ENCODE peak calls at places on chromosomes 6 and 20, in five cellular contexts. S, C, U, F and B are unnamed samples.

GRCh38 chr6:43144879-43145278 is 26.2 kb upstream of the SRF start:
- DNase-seq in S (peak), C (no peak), U (no peak), F (no peak), B (peak)

GRCh38 chr20:54479138-54479906 is 3.9 kb downstream of the DOK5 start:
- DNase-seq in S (peak), C (no peak), U (peak), F (no peak), B (no peak)

GRCh38 chr6:148535976-148536375 is 193.3 kb downstream of the SASH1 start:
- DNase-seq in S (peak), C (no peak), U (no peak), F (no peak), B (peak)

GRCh38 chr6:17390276-17390675 is 3.1 kb upstream of the CAP2 start:
- DNase-seq in S (no peak), C (no peak), U (no peak), F (no peak), B (no peak)

GRCh38 chr6:149323925-149324324 is 6.4 kb downstream of the TAB2 start:
- DNase-seq in S (no peak), C (no peak), U (no peak), F (no peak), B (no peak)

GRCh38 chr20:9220874-9221547 is 152.1 kb downstream of the PLCB4 start:
- DNase-seq in S (peak), C (no peak), U (peak), F (peak), B (peak)

GRCh38 chr6:142960098-142960497 is 15.1 kb upstream of the HIVEP2 start:
- DNase-seq in S (peak), C (no peak), U (no peak), F (no peak), B (peak)

GRCh38 chr20:37911838-37912273 is 8.9 kb downstream of the VSTM2L start:
- DNase-seq in S (peak), C (no peak), U (peak), F (no peak), B (peak)

GRCh38 chr20:24668384-24668702 is 198.9 kb downstream of the SYNDIG1 start:
- DNase-seq in S (no peak), C (no peak), U (no peak), F (no peak), B (no peak)

GRCh38 chr6:159541296-159541695 is 151.7 kb downstream of the SOD2 start:
- DNase-seq in S (no peak), C (no peak), U (no peak), F (no peak), B (no peak)

GRCh38 chr6:125586605-125587004 is 162.8 kb upstream of the HEY2 start:
- DNase-seq in S (no peak), C (no peak), U (no peak), F (no peak), B (no peak)

GRCh38 chr20:32564440-32564839 is 20.7 kb downstream of the NOL4L start:
- DNase-seq in S (no peak), C (no peak), U (no peak), F (no peak), B (no peak)

GRCh38 chr6:42038811-42039408 is 11.4 kb upstream of the TAF8 start:
- DNase-seq in S (no peak), C (no peak), U (peak), F (no peak), B (no peak)

GRCh38 chr6:52162940-52163908 is 23.0 kb upstream of the IL17A start:
- DNase-seq in S (peak), C (peak), U (no peak), F (no peak), B (peak)

GRCh38 chr6:106099235-106099537 is 13.1 kb downstream of the PRDM1 start:
- DNase-seq in S (no peak), C (no peak), U (no peak), F (no peak), B (no peak)

GRCh38 chr6:49915035-49915434 is 48.7 kb upstream of the CRISP1 start:
- DNase-seq in S (no peak), C (no peak), U (peak), F (no peak), B (no peak)

GRCh38 chr6:41475737-41476357 is 70.3 kb upstream of the FOXP4 start:
- DNase-seq in S (no peak), C (no peak), U (no peak), F (no peak), B (no peak)

GRCh38 chr6:35079311-35080000 is 61.7 kb downstream of the TCP11 start:
- DNase-seq in S (no peak), C (no peak), U (no peak), F (no peak), B (no peak)

GRCh38 chr20:45306431-45306982 is at the start of gene RBPJL:
- DNase-seq in S (no peak), C (no peak), U (peak), F (no peak), B (no peak)

GRCh38 chr6:21772467-21772866 is 178.9 kb downstream of the SOX4 start:
- DNase-seq in S (no peak), C (no peak), U (no peak), F (no peak), B (no peak)

DNA sequence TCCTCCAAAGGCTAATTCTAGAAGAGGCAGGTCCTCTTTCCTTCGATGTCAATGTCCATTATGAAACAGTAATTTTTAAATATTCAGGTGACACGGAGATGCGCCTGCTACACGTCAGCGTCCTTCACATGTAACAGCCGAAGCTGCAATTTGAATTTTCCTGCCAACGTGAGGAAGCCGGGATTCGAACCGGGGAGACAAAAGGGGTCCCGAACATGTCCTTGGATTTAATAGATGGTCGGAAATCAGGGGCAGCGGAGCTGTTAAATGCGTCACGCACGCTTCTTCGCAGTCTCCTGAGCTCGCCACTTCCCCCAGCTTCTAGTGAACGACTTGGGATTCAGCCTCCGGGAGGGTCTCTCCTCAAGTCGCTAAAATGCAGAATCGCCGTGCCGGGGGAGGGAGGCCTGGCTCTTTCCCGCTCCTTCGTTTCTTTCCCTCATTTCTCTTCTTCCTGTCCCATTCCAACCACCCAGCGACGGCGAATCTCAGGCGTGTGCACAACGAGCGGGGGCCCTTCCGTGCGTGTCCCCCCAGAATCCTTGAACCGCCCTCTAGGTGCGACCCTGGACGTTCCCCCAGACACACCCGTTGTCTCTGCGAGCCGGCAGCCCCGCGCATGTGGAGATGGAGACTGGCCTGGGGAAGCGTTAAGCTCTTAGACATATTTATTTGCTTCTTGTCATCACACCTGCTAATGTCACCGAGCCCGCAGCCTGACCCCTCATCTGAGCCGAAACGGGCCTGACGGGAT is 1.3 kb upstream of the FOXC1 start:
- DNase-seq in S (no peak), C (no peak), U (peak), F (no peak), B (no peak)
- H3K4me3 ChIP-seq in S (no peak), C (peak), U (peak), F (peak), B (no peak)

GRCh38 chr6:33508935-33509926 is 54.9 kb downstream of the ZBTB9 start:
- DNase-seq in S (no peak), C (no peak), U (peak), F (no peak), B (no peak)
- TF ChIP-seq CTCF in S (no peak), C (no peak), U (peak), F (no peak), B (no peak)

GRCh38 chr6:30881392-30881986 is 2.8 kb upstream of the DDR1 start:
- DNase-seq in S (no peak), C (no peak), U (peak), F (no peak), B (no peak)
- H3K4me3 ChIP-seq in S (no peak), C (no peak), U (peak), F (no peak), B (no peak)

DNA sequence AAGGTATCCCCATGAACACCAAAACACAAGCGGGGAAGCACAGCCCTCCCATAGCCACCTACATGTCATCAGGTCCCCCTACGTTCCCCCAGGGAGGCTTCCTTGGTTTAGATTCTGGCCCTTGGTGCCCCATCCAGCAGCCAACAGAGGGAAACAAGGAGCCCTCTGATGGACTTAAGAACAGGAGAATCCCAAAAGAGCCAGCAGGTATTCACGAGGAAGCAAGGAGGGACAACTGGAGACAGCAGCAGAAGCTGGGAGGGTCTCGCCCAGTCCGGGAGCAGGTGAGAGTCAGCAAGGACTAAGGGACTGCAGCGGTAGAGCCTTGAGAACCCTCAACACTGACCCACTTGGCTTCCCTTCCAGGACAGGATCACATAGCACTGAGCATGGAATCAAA is 58.4 kb upstream of the TOP1 start:
- DNase-seq in S (no peak), C (no peak), U (peak), F (no peak), B (no peak)
- TF ChIP-seq CTCF in S (no peak), C (no peak), U (peak), F (no peak), B (peak)

GRCh38 chr6:64224819-64225218 is 589.2 kb downstream of the PHF3 start:
- DNase-seq in S (peak), C (no peak), U (no peak), F (no peak), B (peak)
- H3K4me3 ChIP-seq in S (no peak), C (no peak), U (no peak), F (no peak), B (no peak)

GRCh38 chr6:119506631-119507174 is 157.1 kb upstream of the MAN1A1 start:
- DNase-seq in S (no peak), C (no peak), U (no peak), F (no peak), B (no peak)

GRCh38 chr6:119514355-119514754 is 164.8 kb upstream of the MAN1A1 start:
- DNase-seq in S (no peak), C (no peak), U (no peak), F (no peak), B (no peak)

GRCh38 chr6:119510246-119510645 is 160.7 kb upstream of the MAN1A1 start:
- DNase-seq in S (no peak), C (no peak), U (no peak), F (no peak), B (no peak)

GRCh38 chr6:119511024-119511423 is 161.5 kb upstream of the MAN1A1 start:
- DNase-seq in S (no peak), C (no peak), U (no peak), F (no peak), B (no peak)
- TF ChIP-seq CTCF in S (no peak), C (no peak), U (no peak), F (no peak), B (no peak)

GRCh38 chr20:47318596-47319516 is 37.6 kb downstream of the ZMYND8 start:
- DNase-seq in S (peak), C (peak), U (peak), F (no peak), B (peak)
- H3K4me3 ChIP-seq in S (peak), C (no peak), U (peak), F (no peak), B (peak)